ENCODE peak calls at places on chromosomes 4 and X, in five cellular contexts. Q is HepG2, N is GM12878, A is H1, P is K562. L is an unnamed sample.

GRCh38 chr4:113958766-113959540 is 20.5 kb downstream of the ARSJ start:
- DNase-seq in Q (peak), N (no peak), A (no peak), P (no peak), L (no peak)

GRCh38 chrX:140040397-140040796 is 75.1 kb upstream of the CXorf66 start:
- DNase-seq in Q (no peak), N (no peak), A (no peak), P (no peak), L (no peak)

GRCh38 chrX:65862638-65863037 is 177.2 kb downstream of the VSIG4 start:
- DNase-seq in Q (no peak), N (no peak), A (no peak), P (no peak), L (no peak)

GRCh38 chr4:76754439-76754838 is 143.5 kb downstream of the SOWAHB start:
- DNase-seq in Q (no peak), N (no peak), A (no peak), P (no peak), L (no peak)

GRCh38 chrX:14027031-14027430 is 2.7 kb downstream of the GEMIN8 start:
- DNase-seq in Q (no peak), N (no peak), A (no peak), P (no peak), L (no peak)

GRCh38 chrX:150324035-150324728 is 38.9 kb upstream of the MAMLD1 start:
- DNase-seq in Q (peak), N (no peak), A (no peak), P (no peak), L (no peak)

GRCh38 chr4:1737666-1738065 is 16.3 kb downstream of the TACC3 start:
- DNase-seq in Q (no peak), N (no peak), A (no peak), P (no peak), L (no peak)

GRCh38 chr4:47383829-47384427 is 79.6 kb downstream of the COMMD8 start:
- DNase-seq in Q (peak), N (no peak), A (no peak), P (peak), L (no peak)

GRCh38 chrX:13376857-13377441 is 57.1 kb upstream of the ATXN3L start:
- DNase-seq in Q (no peak), N (no peak), A (no peak), P (no peak), L (no peak)

GRCh38 chr4:87060957-87061356 is 126.1 kb downstream of the AFF1 start:
- DNase-seq in Q (no peak), N (no peak), A (no peak), P (no peak), L (no peak)

GRCh38 chr4:121778991-121779628 is 14.1 kb upstream of the SMIM43 start:
- DNase-seq in Q (no peak), N (no peak), A (no peak), P (no peak), L (no peak)

GRCh38 chr4:129641179-129641578 is 545.2 kb downstream of the C4orf33 start:
- DNase-seq in Q (peak), N (peak), A (peak), P (no peak), L (peak)

GRCh38 chr4:53830511-53830910 is 233.9 kb downstream of the CHIC2 start:
- DNase-seq in Q (no peak), N (no peak), A (no peak), P (no peak), L (no peak)

GRCh38 chrX:1453390-1453783 is 678 bp upstream of the ASMTL start:
- DNase-seq in Q (no peak), N (no peak), A (no peak), P (no peak), L (no peak)

GRCh38 chr4:18512718-18513117 is 491.2 kb upstream of the LCORL start:
- DNase-seq in Q (no peak), N (no peak), A (no peak), P (no peak), L (no peak)

GRCh38 chr4:156773648-156774357 is 197.8 kb downstream of the PDGFC start:
- DNase-seq in Q (no peak), N (no peak), A (no peak), P (no peak), L (no peak)

GRCh38 chr4:128856246-128856645 is 46.7 kb downstream of the JADE1 start:
- DNase-seq in Q (no peak), N (no peak), A (peak), P (no peak), L (no peak)

GRCh38 chr4:160685729-160686128 is 1478.1 kb downstream of the FSTL5 start:
- DNase-seq in Q (no peak), N (no peak), A (no peak), P (no peak), L (no peak)

GRCh38 chr4:147586637-147587036 is 30.6 kb upstream of the TMEM184C start:
- DNase-seq in Q (no peak), N (peak), A (no peak), P (no peak), L (no peak)

GRCh38 chrX:72308566-72309296 is 3.0 kb upstream of the CITED1 start:
- DNase-seq in Q (peak), N (no peak), A (peak), P (peak), L (peak)

GRCh38 chr4:94732358-94732698 is 25.4 kb upstream of the BMPR1B start:
- DNase-seq in Q (no peak), N (no peak), A (no peak), P (no peak), L (no peak)

DNA sequence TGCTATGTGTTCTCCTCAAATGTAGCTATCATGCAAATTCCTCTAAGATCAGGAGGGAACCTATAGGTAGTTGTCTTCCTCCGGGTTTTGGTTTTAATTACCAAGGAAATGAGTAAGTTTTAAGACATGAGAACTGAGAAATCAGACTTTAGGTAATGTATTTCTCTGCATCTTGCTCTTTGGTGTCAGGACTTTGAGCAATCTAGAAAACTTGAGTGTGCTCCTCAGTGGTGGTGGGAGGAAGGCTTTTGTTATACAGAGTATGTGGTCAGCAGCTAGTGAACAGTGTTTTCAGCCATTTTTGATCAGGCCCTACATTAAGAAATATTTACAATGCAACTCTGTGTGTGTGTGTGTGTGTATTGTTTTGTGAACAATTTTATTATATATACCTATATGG is 224.1 kb downstream of the KLHL13 start:
- DNase-seq in Q (no peak), N (no peak), A (no peak), P (no peak), L (no peak)
- TF ChIP-seq ATF2 in Q (no peak), N (no peak), A (no peak), P (no peak), L (no peak)

GRCh38 chrX:133857648-133858269 is 127.6 kb downstream of the GPC3 start:
- DNase-seq in Q (no peak), N (no peak), A (no peak), P (no peak), L (no peak)

GRCh38 chrX:133856819-133857218 is 128.6 kb downstream of the GPC3 start:
- DNase-seq in Q (no peak), N (no peak), A (no peak), P (no peak), L (no peak)

GRCh38 chrX:133859336-133859735 is 126.1 kb downstream of the GPC3 start:
- DNase-seq in Q (no peak), N (no peak), A (no peak), P (no peak), L (no peak)

GRCh38 chrX:133859860-133860259 is 125.5 kb downstream of the GPC3 start:
- DNase-seq in Q (no peak), N (no peak), A (no peak), P (no peak), L (no peak)
- TF ChIP-seq CREB1 in Q (no peak), N (no peak), A (no peak), P (no peak), L (no peak)

DNA sequence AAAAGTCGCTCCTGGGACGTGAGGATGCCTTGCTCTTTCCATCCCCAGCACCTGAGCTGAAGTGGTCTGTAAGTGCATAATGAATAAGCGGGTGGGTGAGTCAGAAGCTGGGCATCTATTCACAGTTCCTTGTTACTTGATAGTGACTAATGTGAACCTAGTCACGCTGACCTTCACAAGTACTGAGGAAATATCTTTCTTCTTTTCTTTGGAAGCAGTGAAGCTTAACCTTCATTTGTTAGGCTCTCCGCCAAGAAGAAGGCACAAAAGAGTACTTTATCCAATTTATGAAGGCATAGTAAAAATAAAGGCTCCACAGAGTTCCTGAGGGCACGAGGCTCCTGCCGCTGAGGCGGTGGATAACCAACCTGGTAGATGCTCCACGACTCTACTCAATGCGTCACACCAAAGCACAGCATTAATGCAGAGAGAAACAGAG is 475.7 kb upstream of the SLIT2 start:
- DNase-seq in Q (no peak), N (no peak), A (no peak), P (no peak), L (no peak)
- TF ChIP-seq ATF2 in Q (no peak), N (no peak), A (no peak), P (no peak), L (no peak)

GRCh38 chrX:115023139-115023538 is 5.7 kb upstream of the IL13RA2 start:
- DNase-seq in Q (no peak), N (no peak), A (no peak), P (peak), L (no peak)
- TF ChIP-seq CREB1 in Q (no peak), N (no peak), A (no peak), P (no peak), L (no peak)

DNA sequence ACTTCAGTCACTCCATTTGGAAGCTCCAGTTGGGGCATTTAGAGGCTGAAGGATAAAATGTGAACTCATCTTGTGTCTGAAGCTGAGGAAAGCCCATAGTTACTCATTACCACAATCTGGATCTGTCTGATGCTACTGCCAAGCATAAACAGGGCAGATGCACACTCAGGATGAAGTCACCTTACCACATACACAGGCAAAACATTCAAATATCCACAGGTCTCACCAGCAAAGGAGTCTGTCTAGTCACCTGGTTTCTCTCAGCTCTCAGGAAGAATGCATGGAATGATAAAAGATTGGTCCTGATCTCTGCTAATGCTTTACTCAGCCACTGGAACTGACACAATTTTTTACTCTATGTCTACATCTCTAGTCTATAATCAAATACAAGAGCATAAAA is 13.0 kb upstream of the ODAPH start:
- DNase-seq in Q (no peak), N (no peak), A (no peak), P (no peak), L (no peak)
- TF ChIP-seq ATF2 in Q (no peak), N (no peak), A (no peak), P (no peak), L (no peak)

GRCh38 chr4:119906277-119906676 is 160.4 kb downstream of the MAD2L1 start:
- DNase-seq in Q (no peak), N (no peak), A (no peak), P (no peak), L (no peak)
- TF ChIP-seq CREB1 in Q (no peak), N (no peak), A (no peak), P (no peak), L (no peak)

GRCh38 chrX:42499620-42500019 is 278.3 kb downstream of the PPP1R2C start:
- DNase-seq in Q (no peak), N (no peak), A (no peak), P (no peak), L (no peak)

GRCh38 chrX:42497356-42497755 is 280.6 kb downstream of the PPP1R2C start:
- DNase-seq in Q (no peak), N (no peak), A (no peak), P (no peak), L (no peak)

GRCh38 chrX:42496239-42496638 is 281.7 kb downstream of the PPP1R2C start:
- DNase-seq in Q (no peak), N (no peak), A (no peak), P (no peak), L (no peak)

GRCh38 chrX:42491145-42491907 is 286.6 kb downstream of the PPP1R2C start:
- DNase-seq in Q (no peak), N (no peak), A (no peak), P (no peak), L (no peak)

GRCh38 chrX:42495139-42495538 is 282.8 kb downstream of the PPP1R2C start:
- DNase-seq in Q (no peak), N (no peak), A (no peak), P (no peak), L (no peak)
- TF ChIP-seq ATF2 in Q (no peak), N (no peak), A (no peak), P (no peak), L (no peak)

L was measured in WTC11.